ENCODE peak calls at places on chromosome 7, in five cellular contexts. M is activated CD4-positive, CD25-positive, alpha-beta regulatory T cell; V is RCC 7860; X is heart right ventricle; S is AG09319. H is an unnamed sample.

GRCh38 chr7:65554-65953 is 126.8 kb upstream of the FAM20C start:
- DNase-seq in S (no peak), V (peak; percentile 31), M (no peak), X (no peak), H (no peak)

GRCh38 chr7:144941127-144941526 is 105.3 kb upstream of the TPK1 start:
- DNase-seq in V (no peak), S (no peak), X (no peak), M (no peak), H (no peak)

GRCh38 chr7:74266191-74266963 is 12.2 kb upstream of the RFC2 start:
- DNase-seq in X (no peak), M (no peak), S (no peak), V (no peak), H (no peak)

GRCh38 chr7:90621892-90622182 is 25.7 kb downstream of the CDK14 start:
- DNase-seq in S (no peak), M (no peak), V (no peak), X (no peak), H (no peak)

GRCh38 chr7:151838861-151839381 is 38.0 kb downstream of the PRKAG2 start:
- DNase-seq in M (no peak), V (no peak), X (no peak), S (no peak), H (no peak)

GRCh38 chr7:6407434-6407833 is 40.3 kb downstream of the DAGLB start:
- DNase-seq in V (no peak), X (no peak), S (no peak), M (no peak), H (no peak)

GRCh38 chr7:127769696-127770400 is 117.9 kb downstream of the SND1 start:
- DNase-seq in M (no peak), X (no peak), S (no peak), V (peak; percentile 33), H (no peak)

GRCh38 chr7:28626629-28627262 is 214.4 kb downstream of the CREB5 start:
- DNase-seq in X (no peak), S (no peak), V (no peak), M (peak; percentile 11), H (no peak)

GRCh38 chr7:6545398-6546126 is 5.7 kb downstream of the GRID2IP start:
- DNase-seq in X (no peak), V (no peak), M (no peak), S (no peak), H (no peak)

GRCh38 chr7:155381852-155382801 is 75.8 kb upstream of the EN2 start:
- DNase-seq in S (no peak), X (no peak), M (no peak), V (no peak), H (no peak)

GRCh38 chr7:26663905-26664673 is 200.3 kb downstream of the SKAP2 start:
- DNase-seq in X (no peak), S (no peak), V (no peak), M (no peak), H (no peak)

GRCh38 chr7:81433692-81434331 is 336.0 kb downstream of the HGF start:
- DNase-seq in M (no peak), V (no peak), X (no peak), S (no peak), H (no peak)

GRCh38 chr7:151690597-151690996 is 170.9 kb upstream of the RHEB start:
- DNase-seq in V (peak; percentile 86), X (no peak), M (no peak), S (no peak), H (no peak)

GRCh38 chr7:27108390-27109127 is 6.1 kb upstream of the HOXA2 start:
- DNase-seq in M (no peak), X (no peak), S (no peak), V (peak; percentile 52), H (no peak)

GRCh38 chr7:73567140-73567539 is 9.7 kb upstream of the BCL7B start:
- DNase-seq in S (no peak), V (no peak), X (no peak), M (no peak), H (no peak)

GRCh38 chr7:20305726-20306125 is 25.0 kb upstream of the ITGB8 start:
- DNase-seq in S (no peak), M (no peak), V (no peak), X (no peak), H (no peak)

GRCh38 chr7:158442260-158442659 is 145.4 kb downstream of the PTPRN2 start:
- DNase-seq in M (no peak), S (no peak), V (peak; percentile 19), X (no peak), H (no peak)

GRCh38 chr7:2193575-2194305 is 39.0 kb downstream of the MAD1L1 start:
- DNase-seq in S (no peak), M (no peak), X (no peak), V (no peak), H (no peak)